ENCODE peak calls at places on chromosome 20, in eight cellular contexts. N is GM12865; T is CD8-positive, alpha-beta memory T cell; Q is SJSA1; R is neuronal stem cell; B is coronary artery; P is small intestine; G is testis. X is an unnamed sample.

GRCh38 chr20:19368351-19368750 is 155.9 kb downstream of the SLC24A3 start:
- DNase-seq in N (no peak), T (no peak), Q (no peak), R (no peak), B (no peak), P (no peak), G (no peak), X (no peak)

GRCh38 chr20:24934101-24934661 is 14.9 kb upstream of the CST7 start:
- DNase-seq in N (no peak), T (no peak), Q (no peak), R (no peak), B (no peak), P (peak; percentile 77), G (no peak), X (no peak)

GRCh38 chr20:1808101-1808500 is 87.1 kb upstream of the SIRPA start:
- DNase-seq in N (no peak), T (no peak), Q (no peak), R (no peak), B (no peak), P (no peak), G (no peak), X (no peak)

GRCh38 chr20:4951299-4951698 is 50.0 kb downstream of the SLC23A2 start:
- DNase-seq in N (no peak), T (no peak), Q (peak; percentile 64), R (no peak), B (no peak), P (no peak), G (peak; percentile 29), X (peak; percentile 88)

GRCh38 chr20:33684533-33685327 is 1.5 kb downstream of the E2F1 start:
- DNase-seq in N (peak; percentile 43), T (no peak), Q (peak; percentile 31), R (no peak), B (no peak), P (peak; percentile 40), G (no peak), X (no peak)

GRCh38 chr20:64246616-64247311 is 8.8 kb upstream of the PCMTD2 start:
- DNase-seq in N (no peak), T (no peak), Q (no peak), R (no peak), B (no peak), P (no peak), G (no peak), X (no peak)

GRCh38 chr20:44723391-44723790 is 8.2 kb downstream of the CCN5 start:
- DNase-seq in N (peak; percentile 67), T (no peak), Q (peak; percentile 60), R (no peak), B (no peak), P (no peak), G (no peak), X (no peak)

GRCh38 chr20:44402391-44403193 is 47.1 kb downstream of the HNF4A start:
- DNase-seq in N (no peak), T (no peak), Q (no peak), R (no peak), B (no peak), P (peak; percentile 64), G (no peak), X (no peak)

GRCh38 chr20:62508641-62509051 is 32.9 kb upstream of the GATA5 start:
- DNase-seq in N (no peak), T (no peak), Q (no peak), R (no peak), B (no peak), P (peak; percentile 17), G (no peak), X (no peak)

GRCh38 chr20:31653573-31653972 is 15.9 kb downstream of the COX4I2 start:
- DNase-seq in N (no peak), T (no peak), Q (no peak), R (no peak), B (no peak), P (no peak), G (no peak), X (no peak)

GRCh38 chr20:6038256-6038655 is 15.6 kb downstream of the LRRN4 start:
- DNase-seq in N (no peak), T (no peak), Q (no peak), R (no peak), B (no peak), P (no peak), G (no peak), X (no peak)

GRCh38 chr20:45934046-45934586 is 367 bp upstream of the PCIF1 start:
- DNase-seq in N (peak; percentile 69), T (no peak), Q (peak; percentile 55), R (no peak), B (peak; percentile 87), P (peak; percentile 46), G (peak; percentile 73), X (peak; percentile 47)

GRCh38 chr20:61728326-61728725 is 337.4 kb downstream of the TAF4 start:
- DNase-seq in N (no peak), T (no peak), Q (no peak), R (no peak), B (no peak), P (no peak), G (no peak), X (no peak)

GRCh38 chr20:15240801-15241200 is 903.4 kb upstream of the FLRT3 start:
- DNase-seq in N (no peak), T (no peak), Q (no peak), R (no peak), B (no peak), P (no peak), G (no peak), X (no peak)

GRCh38 chr20:60057866-60058807 is 99.9 kb downstream of the CDH26 start:
- DNase-seq in N (no peak), T (peak; percentile 34), Q (no peak), R (peak; percentile 15), B (peak; percentile 64), P (no peak), G (no peak), X (peak; percentile 54)

GRCh38 chr20:1537731-1538058 is 19.8 kb downstream of the SIRPD start:
- DNase-seq in N (peak; percentile 48), T (no peak), Q (no peak), R (no peak), B (no peak), P (no peak), G (peak; percentile 39), X (no peak)

GRCh38 chr20:24098886-24099285 is 110.3 kb upstream of the GGTLC1 start:
- DNase-seq in N (no peak), T (no peak), Q (peak; percentile 30), R (no peak), B (no peak), P (no peak), G (no peak), X (peak; percentile 82)

GRCh38 chr20:36541227-36542018 is at the start of gene MYL9:
- DNase-seq in N (peak; percentile 36), T (no peak), Q (peak; percentile 59), R (peak; percentile 62), B (peak; percentile 96), P (peak; percentile 54), G (peak; percentile 97), X (peak; percentile 85)

GRCh38 chr20:44180814-44181213 is 6.2 kb downstream of the JPH2 start:
- DNase-seq in N (no peak), T (no peak), Q (peak; percentile 23), R (peak; percentile 5), B (peak; percentile 84), P (no peak), G (no peak), X (peak; percentile 36)

GRCh38 chr20:48904566-48905321 is 16.8 kb upstream of the ARFGEF2 start:
- DNase-seq in N (peak; percentile 83), T (peak; percentile 59), Q (peak; percentile 64), R (peak; percentile 53), B (no peak), P (peak; percentile 51), G (peak; percentile 74), X (peak; percentile 81)
- H3K4me3 ChIP-seq in N (peak overlapping the region; percentile 11), T (no peak overlapping the region), Q (no peak overlapping the region), R (peak overlapping the region; percentile 15), B (no peak overlapping the region), P (no peak overlapping the region), G (no peak overlapping the region), X (no peak overlapping the region)

DNA sequence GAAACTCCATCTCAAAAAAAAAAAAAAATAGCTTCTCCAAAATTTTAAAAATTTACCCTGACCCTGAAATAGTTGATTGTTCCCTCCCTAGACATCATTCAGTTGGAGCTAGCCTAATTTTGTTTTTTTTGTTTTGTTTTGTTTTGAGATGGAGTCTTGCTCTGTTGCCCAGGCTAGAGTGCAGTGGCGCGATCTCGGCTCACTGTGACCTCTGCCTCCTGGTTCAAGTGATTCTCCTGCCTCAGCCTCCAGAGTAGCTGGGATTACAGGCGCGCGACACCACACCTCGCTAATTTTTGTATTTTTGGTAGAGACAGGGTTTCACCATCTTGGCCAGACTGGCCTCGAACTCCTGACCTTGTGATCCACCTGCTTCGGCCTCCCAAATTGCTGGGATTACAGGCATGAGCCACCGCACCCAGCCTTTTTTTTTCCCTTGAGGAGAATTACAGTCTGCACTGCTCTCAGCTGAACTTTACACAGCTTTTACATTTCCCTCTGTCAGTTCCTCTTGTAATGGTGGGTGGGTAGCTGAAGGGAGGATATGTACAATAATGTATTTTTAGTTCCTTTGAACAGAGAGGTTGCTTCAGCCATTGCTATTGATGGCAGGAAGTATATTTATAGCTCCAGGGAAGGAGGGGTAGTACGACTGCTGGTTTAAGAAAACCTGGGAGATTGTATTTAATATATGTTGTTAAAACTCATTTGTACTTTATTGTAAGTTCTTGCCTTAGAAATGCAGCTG is 27.7 kb downstream of the PTPRA start:
- DNase-seq in N (peak; percentile 37), T (peak; percentile 5), Q (no peak), R (no peak), B (no peak), P (no peak), G (no peak), X (no peak)
- H3K4me3 ChIP-seq in N (no peak overlapping the region), T (no peak overlapping the region), Q (no peak overlapping the region), R (no peak overlapping the region), B (no peak overlapping the region), P (no peak overlapping the region), G (no peak overlapping the region), X (no peak overlapping the region)

DNA sequence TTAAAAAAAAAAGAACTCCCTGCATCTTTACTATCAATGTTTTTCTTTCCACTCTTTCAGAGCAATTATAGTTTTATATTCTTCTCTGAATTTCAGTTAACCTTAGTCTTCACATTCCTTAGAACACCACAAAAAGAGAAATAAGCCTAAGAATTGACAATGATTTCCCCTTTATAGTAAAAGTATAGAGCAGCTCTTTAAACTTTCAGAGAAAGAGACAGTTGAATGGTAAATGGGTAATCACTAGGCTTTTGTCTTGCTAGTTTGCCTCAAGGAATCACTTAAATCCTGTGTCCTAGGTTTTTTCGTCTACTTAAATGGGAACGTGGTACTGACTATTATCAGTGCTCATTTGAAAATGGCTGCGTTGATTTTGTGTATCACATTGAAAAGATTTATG is 31.8 kb downstream of the SLX4IP start:
- DNase-seq in N (no peak), T (no peak), Q (no peak), R (no peak), B (no peak), P (no peak), G (no peak), X (no peak)
- H3K4me3 ChIP-seq in N (no peak overlapping the region), T (no peak overlapping the region), Q (no peak overlapping the region), R (no peak overlapping the region), B (peak overlapping the region; percentile 46), P (no peak overlapping the region), G (no peak overlapping the region), X (no peak overlapping the region)

GRCh38 chr20:57388953-57389694 is 2.1 kb upstream of the RBM38 start:
- DNase-seq in N (peak; percentile 86), T (peak; percentile 69), Q (peak; percentile 33), R (peak; percentile 52), B (peak; percentile 85), P (peak; percentile 86), G (peak; percentile 80), X (peak; percentile 79)
- H3K4me3 ChIP-seq in N (peak overlapping the region; percentile 78), T (peak overlapping the region; percentile 69), Q (peak overlapping the region; percentile 12), R (no peak overlapping the region), B (peak overlapping the region; percentile 61), P (peak overlapping the region; percentile 44), G (peak overlapping the region; percentile 29), X (no peak overlapping the region)